ENCODE peak calls at places on chromosome 1, in seven cellular contexts. S, F, K, G, L, O and X are unnamed samples.

GRCh38 chr1:40673452-40673851 is 8.0 kb upstream of the RIMS3 start:
- DNase-seq in G (no peak), O (no peak), L (no peak), K (no peak), S (no peak), F (no peak), X (no peak)

GRCh38 chr1:30286984-30287839 is 436.2 kb downstream of the MATN1 start:
- DNase-seq in G (no peak), O (no peak), K (no peak), L (no peak), F (no peak), S (no peak), X (no peak)

GRCh38 chr1:74733616-74734484 is 898 bp downstream of the TYW3 start:
- DNase-seq in L (peak), S (peak), K (peak), F (peak), O (no peak), G (peak), X (peak)

GRCh38 chr1:28718601-28719331 is 18.0 kb upstream of the YTHDF2 start:
- DNase-seq in K (no peak), G (no peak), S (no peak), F (no peak), L (peak), O (no peak), X (no peak)

GRCh38 chr1:109161836-109162606 is 48.1 kb downstream of the ELAPOR1 start:
- DNase-seq in K (peak), F (peak), G (no peak), S (peak), O (peak), L (peak), X (peak)

GRCh38 chr1:97758589-97759057 is 162.2 kb downstream of the DPYD start:
- DNase-seq in F (no peak), S (no peak), O (no peak), G (no peak), L (no peak), K (no peak), X (no peak)

GRCh38 chr1:22259581-22260282 is 116.8 kb upstream of the WNT4 start:
- DNase-seq in K (no peak), S (peak), G (no peak), F (peak), O (no peak), L (no peak), X (no peak)

GRCh38 chr1:184504012-184504694 is 117.3 kb downstream of the C1orf21 start:
- DNase-seq in L (no peak), K (no peak), F (no peak), O (no peak), G (no peak), S (peak), X (no peak)

GRCh38 chr1:7046314-7046713 is 261.1 kb downstream of the CAMTA1 start:
- DNase-seq in F (peak), K (no peak), O (no peak), S (no peak), L (peak), G (no peak), X (peak)

GRCh38 chr1:63012339-63012738 is 228.4 kb downstream of the ATG4C start:
- DNase-seq in F (peak), K (no peak), G (no peak), O (no peak), S (no peak), L (no peak), X (no peak)
- TF ChIP-seq CTCF in F (no peak), K (no peak), G (no peak), O (no peak), S (no peak), L (no peak), X (no peak)

GRCh38 chr1:207321045-207321789 is at the start of gene CD55:
- DNase-seq in S (peak), K (peak), G (peak), F (peak), L (peak), O (peak), X (peak)
- TF ChIP-seq CTCF in S (peak), K (peak), G (peak), F (peak), L (peak), O (no peak), X (peak)

DNA sequence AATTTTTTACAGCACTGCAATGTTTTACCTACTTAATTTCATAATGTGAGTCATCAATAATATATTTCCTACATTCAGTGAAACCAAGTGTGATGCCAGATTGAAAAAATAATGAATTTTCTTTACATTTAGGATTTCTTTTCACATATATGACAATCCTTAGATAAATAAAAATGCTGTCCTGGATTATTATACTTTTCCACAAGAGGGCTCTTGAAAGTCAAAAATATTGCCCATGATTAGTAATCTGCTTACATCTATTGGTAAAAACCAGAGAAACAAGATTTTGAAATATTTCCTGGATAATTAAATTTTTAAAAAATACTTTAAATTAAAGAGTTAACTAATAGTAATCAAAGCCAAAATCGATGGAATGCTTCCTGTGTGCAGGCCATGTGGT is 86.8 kb upstream of the PLPPR4 start:
- DNase-seq in K (no peak), O (no peak), F (no peak), L (no peak), G (no peak), S (no peak), X (no peak)
- TF ChIP-seq CTCF in K (no peak), O (no peak), F (no peak), L (peak), G (peak), S (no peak), X (no peak)

DNA sequence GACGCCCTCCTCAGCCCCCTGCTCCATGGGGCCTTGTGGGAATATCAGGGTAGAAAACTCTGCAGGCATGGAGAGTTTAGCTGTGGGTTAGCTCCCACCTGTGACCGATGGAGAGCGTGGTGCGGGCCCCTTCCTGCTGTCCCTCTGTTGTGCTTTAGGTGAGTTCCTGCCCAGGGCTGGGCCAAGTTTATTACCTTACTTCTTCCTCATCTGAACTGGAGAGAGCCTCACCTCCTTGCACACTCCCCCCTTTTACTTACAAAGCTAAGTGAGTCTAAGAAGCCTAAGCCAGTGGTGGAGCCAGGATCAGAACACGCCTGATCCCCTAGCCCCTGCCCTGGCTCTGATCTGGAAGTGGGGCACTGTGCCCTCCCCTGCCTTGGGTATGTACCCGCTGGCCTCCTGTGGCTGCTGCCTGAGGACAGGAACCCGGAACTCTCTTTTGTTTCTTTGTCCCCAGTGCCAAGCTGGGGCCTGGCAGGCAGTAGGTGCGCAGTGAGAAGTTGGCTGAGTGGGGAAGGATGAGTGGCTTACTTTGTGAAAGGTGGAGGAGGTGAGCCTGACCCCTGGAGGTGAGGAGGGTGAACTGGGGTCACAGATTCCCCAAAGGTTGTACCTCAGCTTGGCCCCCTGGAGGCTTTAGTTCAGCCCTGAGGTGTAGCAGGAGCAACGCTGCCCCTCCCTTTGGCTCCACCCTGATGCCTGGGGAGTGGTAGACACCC is 32.9 kb downstream of the ARHGEF10L start:
- DNase-seq in K (peak), F (no peak), L (no peak), S (no peak), G (peak), O (no peak), X (no peak)
- TF ChIP-seq CTCF in K (no peak), F (no peak), L (peak), S (no peak), G (peak), O (no peak), X (peak)

GRCh38 chr1:37338658-37339057 is 135.7 kb upstream of the ZC3H12A start:
- DNase-seq in S (no peak), O (no peak), F (no peak), K (no peak), G (no peak), L (no peak), X (no peak)

GRCh38 chr1:37347104-37347503 is 127.3 kb upstream of the ZC3H12A start:
- DNase-seq in O (no peak), G (no peak), F (no peak), K (no peak), L (no peak), S (no peak), X (no peak)

DNA sequence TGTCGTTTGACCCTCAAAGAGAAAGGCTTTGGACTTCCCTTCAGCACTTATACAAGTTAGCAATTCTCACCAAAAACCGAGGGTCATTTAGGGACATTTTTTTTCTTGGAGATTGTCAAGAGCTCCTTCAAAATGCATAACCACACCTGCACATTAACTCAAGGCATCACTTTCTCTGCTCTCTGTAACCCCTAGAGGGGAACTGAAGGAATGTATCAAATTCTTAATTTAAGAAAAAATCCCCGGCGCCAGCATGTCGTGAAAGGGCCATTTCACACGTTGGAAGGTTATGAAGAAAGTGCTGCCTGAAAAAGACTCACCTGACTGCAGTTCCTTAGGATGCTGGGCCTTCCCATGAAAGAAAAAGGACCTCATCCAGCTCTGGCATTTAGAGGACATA is 131.6 kb upstream of the ZC3H12A start:
- DNase-seq in L (no peak), G (no peak), S (no peak), F (no peak), K (no peak), O (no peak), X (no peak)
- TF ChIP-seq CTCF in L (no peak), G (peak), S (no peak), F (no peak), K (no peak), O (no peak), X (no peak)